ENCODE peak calls at places on chromosomes 16 and 17, in ten cellular contexts. N, K, S, I, F, R, A, P, U and W are unnamed samples.

GRCh38 chr17:30234954-30235353 is 543 bp downstream of the SLC6A4 start:
- DNase-seq in N (peak), S (no peak), U (no peak), R (no peak), I (no peak), P (no peak), F (no peak), K (no peak), A (no peak), W (no peak)

GRCh38 chr16:84115919-84116719 is 623 bp downstream of the MBTPS1 start:
- DNase-seq in K (no peak), I (no peak), A (peak), U (peak), F (peak), S (no peak), R (peak), N (no peak), P (peak), W (peak)

GRCh38 chr16:88591577-88592021 is 21.4 kb downstream of the ZC3H18 start:
- DNase-seq in A (no peak), N (no peak), F (no peak), P (no peak), S (no peak), I (peak), K (no peak), R (peak), U (no peak), W (no peak)

GRCh38 chr16:12545292-12545610 is 258.4 kb downstream of the CPPED1 start:
- DNase-seq in K (no peak), R (no peak), P (no peak), F (no peak), U (no peak), N (no peak), I (no peak), A (no peak), S (no peak), W (no peak)

GRCh38 chr17:26765860-26766709 is 527.8 kb upstream of the WSB1 start:
- DNase-seq in R (no peak), K (no peak), U (no peak), I (no peak), F (no peak), N (no peak), P (no peak), S (no peak), A (no peak), W (no peak)

GRCh38 chr17:51819341-51819740 is 339.2 kb downstream of the CA10 start:
- DNase-seq in F (no peak), K (no peak), I (no peak), S (no peak), P (no peak), N (no peak), U (no peak), R (no peak), A (no peak), W (no peak)

GRCh38 chr16:89460556-89460955 is 29.8 kb downstream of the ANKRD11 start:
- DNase-seq in S (no peak), N (no peak), I (no peak), K (no peak), A (no peak), R (no peak), F (no peak), U (no peak), P (no peak), W (no peak)

GRCh38 chr17:8857919-8858318 is 9.6 kb downstream of the PIK3R6 start:
- DNase-seq in P (no peak), A (peak), N (no peak), I (no peak), R (peak), K (no peak), S (peak), F (no peak), U (no peak), W (no peak)

GRCh38 chr16:53619247-53619646 is 84.4 kb downstream of the RPGRIP1L start:
- DNase-seq in U (no peak), S (no peak), N (no peak), A (no peak), K (no peak), R (no peak), P (no peak), F (no peak), I (no peak), W (no peak)

GRCh38 chr16:80693553-80693952 is 110.8 kb downstream of the CDYL2 start:
- DNase-seq in R (no peak), U (no peak), A (no peak), I (no peak), S (no peak), N (no peak), F (no peak), K (no peak), P (no peak), W (no peak)

GRCh38 chr16:278863-279366 is 1.5 kb upstream of the ARHGDIG start:
- DNase-seq in F (no peak), U (peak), S (no peak), A (peak), P (no peak), K (no peak), R (no peak), I (no peak), N (peak), W (no peak)